ENCODE peak calls at places on chromosomes 13 and 19, in five cellular contexts. One of them, this sample, is unnamed.

GRCh38 chr13:60155978-60156377 is 7.8 kb downstream of the DIAPH3 start:
- DNase-seq in A549: no peak
- DNase-seq in IMR-90: peak
- DNase-seq in HepG2: no peak
- DNase-seq in K562: no peak
- DNase-seq in this sample: no peak

GRCh38 chr19:3982701-3983541 is 2.3 kb downstream of the EEF2 start:
- DNase-seq in A549: no peak
- DNase-seq in IMR-90: peak
- DNase-seq in HepG2: peak
- DNase-seq in K562: peak
- DNase-seq in this sample: peak

GRCh38 chr13:112217431-112217830 is 150.5 kb downstream of the SOX1 start:
- DNase-seq in A549: no peak
- DNase-seq in IMR-90: no peak
- DNase-seq in HepG2: no peak
- DNase-seq in K562: no peak
- DNase-seq in this sample: no peak

GRCh38 chr19:35642312-35642711 is 767 bp downstream of the ETV2 start:
- DNase-seq in A549: no peak
- DNase-seq in IMR-90: no peak
- DNase-seq in HepG2: no peak
- DNase-seq in K562: no peak
- DNase-seq in this sample: no peak

GRCh38 chr19:53870485-53870844 is 2.8 kb downstream of the MYADM start:
- DNase-seq in A549: peak
- DNase-seq in IMR-90: no peak
- DNase-seq in HepG2: no peak
- DNase-seq in K562: no peak
- DNase-seq in this sample: no peak

GRCh38 chr19:58366576-58367430 is 4.3 kb upstream of the ZNF497 start:
- DNase-seq in A549: no peak
- DNase-seq in IMR-90: no peak
- DNase-seq in HepG2: no peak
- DNase-seq in K562: no peak
- DNase-seq in this sample: no peak

GRCh38 chr19:13692096-13692495 is 72.2 kb upstream of the MRI1 start:
- DNase-seq in A549: no peak
- DNase-seq in IMR-90: peak
- DNase-seq in HepG2: no peak
- DNase-seq in K562: no peak
- DNase-seq in this sample: no peak

GRCh38 chr19:12365094-12365371 is 450 bp downstream of the ZNF442 start:
- DNase-seq in A549: no peak
- DNase-seq in IMR-90: peak
- DNase-seq in HepG2: no peak
- DNase-seq in K562: no peak
- DNase-seq in this sample: no peak

GRCh38 chr19:50324331-50324730 is 4.8 kb downstream of the KCNC3 start:
- DNase-seq in A549: no peak
- DNase-seq in IMR-90: no peak
- DNase-seq in HepG2: no peak
- DNase-seq in K562: no peak
- DNase-seq in this sample: no peak
- TF ChIP-seq MAFK in A549: no peak
- TF ChIP-seq MAFK in IMR-90: no peak
- TF ChIP-seq MAFK in HepG2: no peak
- TF ChIP-seq MAFK in K562: no peak
- TF ChIP-seq MAFK in this sample: no peak

GRCh38 chr19:11195169-11195568 is 2.2 kb downstream of the KANK2 start:
- DNase-seq in A549: no peak
- DNase-seq in IMR-90: peak
- DNase-seq in HepG2: no peak
- DNase-seq in K562: no peak
- DNase-seq in this sample: no peak

GRCh38 chr19:11195681-11196080 is 1.7 kb downstream of the KANK2 start:
- DNase-seq in A549: no peak
- DNase-seq in IMR-90: no peak
- DNase-seq in HepG2: no peak
- DNase-seq in K562: no peak
- DNase-seq in this sample: no peak

GRCh38 chr19:11192957-11193939 is 4.1 kb downstream of the KANK2 start:
- DNase-seq in A549: no peak
- DNase-seq in IMR-90: no peak
- DNase-seq in HepG2: no peak
- DNase-seq in K562: no peak
- DNase-seq in this sample: no peak

GRCh38 chr19:11194657-11195056 is 2.7 kb downstream of the KANK2 start:
- DNase-seq in A549: no peak
- DNase-seq in IMR-90: peak
- DNase-seq in HepG2: no peak
- DNase-seq in K562: no peak
- DNase-seq in this sample: no peak

GRCh38 chr19:11194173-11194572 is 3.2 kb downstream of the KANK2 start:
- DNase-seq in A549: no peak
- DNase-seq in IMR-90: no peak
- DNase-seq in HepG2: no peak
- DNase-seq in K562: no peak
- DNase-seq in this sample: no peak
- TF ChIP-seq MAFK in A549: no peak
- TF ChIP-seq MAFK in IMR-90: no peak
- TF ChIP-seq MAFK in HepG2: no peak
- TF ChIP-seq MAFK in K562: no peak
- TF ChIP-seq MAFK in this sample: no peak

DNA sequence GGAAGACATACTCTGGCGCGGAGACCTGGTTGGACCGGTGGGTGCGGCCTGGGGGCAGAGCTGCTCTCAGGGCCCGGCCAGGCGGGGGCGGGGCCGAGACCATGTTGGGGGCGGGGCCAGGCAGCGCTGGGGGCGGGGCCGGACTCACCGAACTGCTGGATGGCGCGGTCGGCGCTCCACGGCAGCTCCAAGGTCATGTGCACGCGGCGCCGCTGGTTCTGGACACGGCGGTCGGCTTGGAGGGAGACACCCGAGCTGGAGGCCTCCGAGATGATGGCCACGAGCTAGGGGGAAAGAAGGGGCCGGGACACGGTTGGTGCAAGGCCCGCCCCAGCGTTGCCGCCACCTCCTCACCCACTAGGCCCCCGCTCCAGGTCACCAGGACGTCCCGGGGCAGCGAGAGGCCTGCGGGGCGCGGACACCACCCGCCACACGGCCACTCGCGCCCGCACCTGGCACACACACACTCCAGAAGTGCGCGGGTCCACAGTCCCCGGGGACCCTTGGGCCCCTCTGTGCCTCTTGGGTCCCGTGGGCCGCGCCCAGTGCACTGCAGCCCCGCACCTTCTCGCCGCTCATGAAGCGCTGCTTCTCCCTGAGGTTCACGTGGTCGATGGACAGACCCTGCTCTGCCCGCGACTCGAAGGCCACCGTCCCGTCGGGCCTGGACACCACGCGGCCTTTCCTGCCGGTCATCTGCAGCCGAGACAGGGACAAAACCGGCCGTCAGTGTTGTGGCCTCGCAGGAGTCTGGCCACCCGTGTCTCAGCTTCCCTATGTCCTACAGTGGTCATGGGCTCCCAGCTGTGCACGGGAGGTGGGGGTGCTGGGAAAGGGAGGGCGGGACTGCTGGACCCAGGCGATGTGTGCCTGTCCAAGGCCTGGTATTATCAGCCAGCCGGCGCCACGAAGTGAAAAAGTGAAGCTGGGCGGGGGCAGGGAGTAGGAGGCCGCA is 8.7 kb downstream of the GPX4 start:
- DNase-seq in A549: no peak
- DNase-seq in IMR-90: no peak
- DNase-seq in HepG2: no peak
- DNase-seq in K562: peak
- DNase-seq in this sample: no peak
- TF ChIP-seq MAFK in A549: no peak
- TF ChIP-seq MAFK in IMR-90: no peak
- TF ChIP-seq MAFK in HepG2: no peak
- TF ChIP-seq MAFK in K562: no peak
- TF ChIP-seq MAFK in this sample: no peak

GRCh38 chr19:45423589-45424190 is at the start of gene ERCC1:
- DNase-seq in A549: peak
- DNase-seq in IMR-90: peak
- DNase-seq in HepG2: peak
- DNase-seq in K562: peak
- DNase-seq in this sample: peak

GRCh38 chr19:45420871-45421270 is 2.8 kb downstream of the ERCC1 start:
- DNase-seq in A549: no peak
- DNase-seq in IMR-90: no peak
- DNase-seq in HepG2: no peak
- DNase-seq in K562: no peak
- DNase-seq in this sample: no peak

GRCh38 chr19:45424191-45425058 is 708 bp upstream of the ERCC1 start:
- DNase-seq in A549: peak
- DNase-seq in IMR-90: peak
- DNase-seq in HepG2: peak
- DNase-seq in K562: peak
- DNase-seq in this sample: no peak

GRCh38 chr19:45421953-45422498 is 1.7 kb downstream of the ERCC1 start:
- DNase-seq in A549: no peak
- DNase-seq in IMR-90: no peak
- DNase-seq in HepG2: no peak
- DNase-seq in K562: no peak
- DNase-seq in this sample: no peak

DNA sequence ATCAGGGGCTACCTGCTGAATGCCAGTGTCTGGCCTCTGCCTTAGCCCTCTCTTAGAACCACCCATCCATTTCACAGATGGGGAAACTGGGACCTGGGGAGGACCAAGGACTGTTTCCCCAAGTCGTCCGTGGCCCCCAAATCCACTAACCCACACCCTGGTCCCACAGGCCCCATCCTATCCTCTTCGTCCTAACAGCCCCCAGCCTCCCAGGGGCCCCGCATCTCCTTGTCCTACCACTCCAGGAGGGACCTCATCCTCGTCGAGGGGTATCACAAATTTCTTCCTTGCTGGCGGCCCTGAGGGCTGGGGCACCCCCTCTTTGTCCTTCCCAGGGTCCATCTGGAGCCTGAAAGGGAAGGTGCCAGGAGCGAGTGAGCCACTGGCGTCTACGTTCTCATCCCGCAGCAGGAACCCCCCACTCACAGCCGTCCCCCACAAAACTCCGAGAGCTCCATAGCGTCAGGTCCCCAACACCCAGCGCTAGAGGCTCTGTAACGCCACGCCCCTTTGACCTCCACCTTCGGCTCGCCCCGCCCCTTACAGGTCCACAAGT is 606 bp downstream of the ERCC1 start:
- DNase-seq in A549: no peak
- DNase-seq in IMR-90: no peak
- DNase-seq in HepG2: no peak
- DNase-seq in K562: no peak
- DNase-seq in this sample: no peak
- TF ChIP-seq MAFK in A549: no peak
- TF ChIP-seq MAFK in IMR-90: no peak
- TF ChIP-seq MAFK in HepG2: no peak
- TF ChIP-seq MAFK in K562: no peak
- TF ChIP-seq MAFK in this sample: no peak

GRCh38 chr19:23385404-23385803 is 9.9 kb downstream of the ZNF91 start:
- DNase-seq in A549: no peak
- DNase-seq in IMR-90: no peak
- DNase-seq in HepG2: no peak
- DNase-seq in K562: no peak
- DNase-seq in this sample: no peak

GRCh38 chr19:23382955-23383354 is 12.3 kb downstream of the ZNF91 start:
- DNase-seq in A549: no peak
- DNase-seq in IMR-90: no peak
- DNase-seq in HepG2: no peak
- DNase-seq in K562: no peak
- DNase-seq in this sample: no peak

GRCh38 chr19:23381114-23381513 is 14.2 kb downstream of the ZNF91 start:
- DNase-seq in A549: no peak
- DNase-seq in IMR-90: no peak
- DNase-seq in HepG2: no peak
- DNase-seq in K562: no peak
- DNase-seq in this sample: no peak

GRCh38 chr19:23384858-23385257 is 10.4 kb downstream of the ZNF91 start:
- DNase-seq in A549: no peak
- DNase-seq in IMR-90: no peak
- DNase-seq in HepG2: no peak
- DNase-seq in K562: no peak
- DNase-seq in this sample: no peak

GRCh38 chr19:23384166-23384565 is 11.1 kb downstream of the ZNF91 start:
- DNase-seq in A549: no peak
- DNase-seq in IMR-90: no peak
- DNase-seq in HepG2: no peak
- DNase-seq in K562: no peak
- DNase-seq in this sample: no peak
- TF ChIP-seq MAFK in A549: no peak
- TF ChIP-seq MAFK in IMR-90: no peak
- TF ChIP-seq MAFK in HepG2: no peak
- TF ChIP-seq MAFK in K562: no peak
- TF ChIP-seq MAFK in this sample: no peak

DNA sequence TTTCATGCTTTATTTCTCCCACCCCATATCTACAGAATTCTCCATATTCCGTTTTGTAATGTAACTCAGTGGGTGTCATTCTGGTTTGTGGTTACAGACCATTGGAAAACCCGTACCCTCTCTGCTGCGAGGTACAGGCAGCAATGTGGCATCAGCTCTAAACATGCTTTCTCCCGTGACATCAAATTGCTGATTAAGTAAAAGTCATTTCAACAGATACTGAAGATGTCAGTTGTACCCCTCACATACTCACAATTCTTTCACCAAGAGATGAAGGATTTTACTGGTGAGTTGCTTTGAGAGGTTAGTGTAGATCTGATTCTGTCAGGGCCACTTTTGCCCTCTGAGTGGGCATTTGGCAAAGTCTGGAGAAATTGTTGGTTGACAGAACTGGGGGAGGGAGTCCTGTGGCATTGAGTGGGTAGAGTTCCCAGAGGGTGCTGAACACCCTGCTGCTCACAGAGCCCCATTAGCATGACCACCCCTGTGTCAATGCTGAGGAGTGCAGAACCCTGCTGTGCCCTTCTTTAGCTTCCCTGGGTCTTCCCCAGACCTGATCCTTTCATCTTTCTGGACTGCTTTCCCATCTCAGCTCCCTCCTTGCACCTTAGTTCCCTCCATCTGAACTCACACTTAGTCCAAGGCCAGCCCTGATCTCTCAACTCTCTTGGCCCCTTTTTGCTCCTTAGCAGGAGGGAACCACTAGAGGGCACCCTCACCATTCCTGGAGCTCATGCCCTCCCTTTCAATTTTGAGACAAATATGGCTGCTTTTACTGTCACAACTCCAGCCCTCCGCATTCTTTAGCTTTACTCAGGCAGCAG is 39.9 kb upstream of the CEACAM8 start:
- DNase-seq in A549: peak
- DNase-seq in IMR-90: peak
- DNase-seq in HepG2: peak
- DNase-seq in K562: peak
- DNase-seq in this sample: no peak
- TF ChIP-seq MAFK in A549: peak
- TF ChIP-seq MAFK in IMR-90: peak
- TF ChIP-seq MAFK in HepG2: peak
- TF ChIP-seq MAFK in K562: no peak
- TF ChIP-seq MAFK in this sample: no peak